ENCODE peak calls at places on chromosomes 11 and 22, in seven cellular contexts. One of them, this sample, is unnamed.

GRCh38 chr22:45336971-45337431 is 27.3 kb downstream of the FAM118A start:
- DNase-seq in HepG2: no peak
- DNase-seq in HCT116: no peak
- DNase-seq in K562: no peak
- DNase-seq in SK-N-SH: no peak
- DNase-seq in H1: no peak
- DNase-seq in Panc1: no peak
- DNase-seq in this sample: no peak

GRCh38 chr11:119856681-119857485 is 127.9 kb upstream of the NECTIN1 start:
- DNase-seq in HepG2: no peak
- DNase-seq in HCT116: no peak
- DNase-seq in K562: no peak
- DNase-seq in SK-N-SH: no peak
- DNase-seq in H1: no peak
- DNase-seq in Panc1: no peak
- DNase-seq in this sample: no peak

GRCh38 chr11:46291441-46292143 is 14.1 kb downstream of the CREB3L1 start:
- DNase-seq in HepG2: no peak
- DNase-seq in HCT116: no peak
- DNase-seq in K562: no peak
- DNase-seq in SK-N-SH: no peak
- DNase-seq in H1: no peak
- DNase-seq in Panc1: no peak
- DNase-seq in this sample: no peak

GRCh38 chr11:65572356-65573043 is at the start of gene FAM89B:
- DNase-seq in HepG2: no peak
- DNase-seq in HCT116: no peak
- DNase-seq in K562: peak; percentile 63
- DNase-seq in SK-N-SH: peak; percentile 89
- DNase-seq in H1: peak; percentile 86
- DNase-seq in Panc1: no peak
- DNase-seq in this sample: no peak

GRCh38 chr22:19121631-19122142 is 525 bp downstream of the DGCR2 start:
- DNase-seq in HepG2: no peak
- DNase-seq in HCT116: no peak
- DNase-seq in K562: peak; percentile 98
- DNase-seq in SK-N-SH: peak; percentile 77
- DNase-seq in H1: peak; percentile 63
- DNase-seq in Panc1: no peak
- DNase-seq in this sample: no peak

GRCh38 chr22:26174280-26174679 is 5.0 kb downstream of the SEZ6L start:
- DNase-seq in HepG2: peak; percentile 23
- DNase-seq in HCT116: no peak
- DNase-seq in K562: no peak
- DNase-seq in SK-N-SH: peak; percentile 42
- DNase-seq in H1: peak; percentile 55
- DNase-seq in Panc1: no peak
- DNase-seq in this sample: no peak

GRCh38 chr11:70668204-70669202 is 270.2 kb downstream of the CTTN start:
- DNase-seq in HepG2: no peak
- DNase-seq in HCT116: no peak
- DNase-seq in K562: no peak
- DNase-seq in SK-N-SH: no peak
- DNase-seq in H1: no peak
- DNase-seq in Panc1: peak; percentile 13
- DNase-seq in this sample: no peak

GRCh38 chr11:131609921-131610320 is 239.5 kb downstream of the NTM start:
- DNase-seq in HepG2: no peak
- DNase-seq in HCT116: no peak
- DNase-seq in K562: no peak
- DNase-seq in SK-N-SH: no peak
- DNase-seq in H1: no peak
- DNase-seq in Panc1: no peak
- DNase-seq in this sample: no peak

GRCh38 chr11:131584694-131585592 is 214.5 kb downstream of the NTM start:
- DNase-seq in HepG2: no peak
- DNase-seq in HCT116: no peak
- DNase-seq in K562: peak; percentile 38
- DNase-seq in SK-N-SH: peak; percentile 9
- DNase-seq in H1: peak; percentile 91
- DNase-seq in Panc1: no peak
- DNase-seq in this sample: no peak

GRCh38 chr22:44608606-44609226 is 93.3 kb upstream of the PRR5 start:
- DNase-seq in HepG2: no peak
- DNase-seq in HCT116: no peak
- DNase-seq in K562: no peak
- DNase-seq in SK-N-SH: peak; percentile 10
- DNase-seq in H1: no peak
- DNase-seq in Panc1: no peak
- DNase-seq in this sample: no peak

GRCh38 chr11:69000831-69001245 is 12.2 kb downstream of the MRGPRF start:
- DNase-seq in HepG2: peak; percentile 57
- DNase-seq in HCT116: peak; percentile 27
- DNase-seq in K562: no peak
- DNase-seq in SK-N-SH: peak; percentile 60
- DNase-seq in H1: no peak
- DNase-seq in Panc1: peak; percentile 18
- DNase-seq in this sample: no peak

GRCh38 chr11:68998390-68998911 is 14.6 kb downstream of the MRGPRF start:
- DNase-seq in HepG2: no peak
- DNase-seq in HCT116: no peak
- DNase-seq in K562: no peak
- DNase-seq in SK-N-SH: peak; percentile 89
- DNase-seq in H1: no peak
- DNase-seq in Panc1: no peak
- DNase-seq in this sample: no peak

GRCh38 chr11:68997995-68998348 is 15.1 kb downstream of the MRGPRF start:
- DNase-seq in HepG2: no peak
- DNase-seq in HCT116: no peak
- DNase-seq in K562: no peak
- DNase-seq in SK-N-SH: no peak
- DNase-seq in H1: no peak
- DNase-seq in Panc1: no peak
- DNase-seq in this sample: no peak

GRCh38 chr11:69000391-69000790 is 12.7 kb downstream of the MRGPRF start:
- DNase-seq in HepG2: no peak
- DNase-seq in HCT116: no peak
- DNase-seq in K562: no peak
- DNase-seq in SK-N-SH: no peak
- DNase-seq in H1: no peak
- DNase-seq in Panc1: no peak
- DNase-seq in this sample: no peak

DNA sequence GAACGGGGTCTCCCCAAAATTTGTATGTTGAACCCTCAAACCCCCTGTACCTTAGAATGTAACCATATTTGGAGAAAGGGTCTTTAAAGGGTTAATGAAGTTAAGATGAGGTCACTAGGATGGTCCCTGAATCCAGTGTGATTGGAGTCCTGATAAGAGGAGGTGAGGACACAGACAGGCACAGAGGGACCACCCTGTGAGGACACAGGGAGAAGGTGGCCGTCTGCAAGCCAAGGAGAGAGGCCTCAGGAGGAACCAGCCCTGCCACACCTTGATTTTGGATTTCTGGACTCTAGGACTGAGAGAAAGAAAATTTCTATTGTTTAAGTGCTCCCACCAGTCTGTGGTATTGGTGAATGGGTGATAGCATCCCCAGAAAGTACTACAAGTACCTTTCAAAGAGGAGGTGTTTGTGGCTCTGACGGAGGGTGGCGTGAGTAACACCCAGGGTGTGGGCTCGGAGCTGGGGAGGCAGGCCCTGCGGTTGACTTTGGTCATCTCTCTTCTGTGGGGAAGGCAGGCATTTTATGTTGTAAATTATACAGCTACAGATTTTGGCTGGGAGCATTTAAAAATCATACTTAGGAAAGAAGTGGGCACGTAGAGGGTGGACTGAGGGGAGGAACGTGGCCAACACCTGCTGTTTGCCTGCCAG is 13.8 kb downstream of the MRGPRF start:
- DNase-seq in HepG2: no peak
- DNase-seq in HCT116: no peak
- DNase-seq in K562: no peak
- DNase-seq in SK-N-SH: no peak
- DNase-seq in H1: no peak
- DNase-seq in Panc1: no peak
- DNase-seq in this sample: no peak
- TF ChIP-seq SIN3A in HepG2: no peak
- TF ChIP-seq SIN3A in HCT116: no peak
- TF ChIP-seq SIN3A in K562: no peak
- TF ChIP-seq SIN3A in SK-N-SH: no peak
- TF ChIP-seq SIN3A in H1: no peak
- TF ChIP-seq SIN3A in Panc1: no peak
- TF ChIP-seq SIN3A in this sample: no peak

DNA sequence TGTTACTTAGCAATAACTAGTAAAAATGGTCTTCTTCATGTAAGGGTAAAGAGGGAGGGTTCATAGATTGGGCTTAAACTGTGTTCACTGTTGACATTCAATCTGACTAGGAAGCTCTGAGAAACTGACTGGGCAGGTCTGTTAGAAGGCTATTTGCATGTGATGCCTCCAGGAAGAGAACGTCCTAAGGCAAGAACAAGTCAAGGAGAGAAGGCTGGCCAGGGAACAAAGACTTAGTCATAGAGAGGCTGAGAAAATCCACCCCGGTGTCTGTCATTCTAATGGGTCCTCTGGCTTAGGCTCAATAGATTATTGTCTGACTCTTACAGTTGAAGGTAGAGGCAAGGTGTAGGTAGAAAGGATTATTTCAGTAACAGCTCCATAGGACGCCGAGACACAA is 50.3 kb upstream of the CD44 start:
- DNase-seq in HepG2: no peak
- DNase-seq in HCT116: no peak
- DNase-seq in K562: no peak
- DNase-seq in SK-N-SH: no peak
- DNase-seq in H1: no peak
- DNase-seq in Panc1: no peak
- DNase-seq in this sample: no peak
- TF ChIP-seq SIN3A in HepG2: no peak
- TF ChIP-seq SIN3A in HCT116: no peak
- TF ChIP-seq SIN3A in K562: no peak
- TF ChIP-seq SIN3A in SK-N-SH: no peak
- TF ChIP-seq SIN3A in H1: no peak
- TF ChIP-seq SIN3A in Panc1: no peak
- TF ChIP-seq SIN3A in this sample: no peak

GRCh38 chr11:2663915-2664314 is 35.9 kb downstream of the KCNQ1OT1 start:
- DNase-seq in HepG2: no peak
- DNase-seq in HCT116: no peak
- DNase-seq in K562: no peak
- DNase-seq in SK-N-SH: no peak
- DNase-seq in H1: no peak
- DNase-seq in Panc1: no peak
- DNase-seq in this sample: no peak

GRCh38 chr11:2662430-2663299 is 37.1 kb downstream of the KCNQ1OT1 start:
- DNase-seq in HepG2: no peak
- DNase-seq in HCT116: no peak
- DNase-seq in K562: no peak
- DNase-seq in SK-N-SH: no peak
- DNase-seq in H1: no peak
- DNase-seq in Panc1: no peak
- DNase-seq in this sample: no peak

GRCh38 chr11:2664331-2664730 is 35.5 kb downstream of the KCNQ1OT1 start:
- DNase-seq in HepG2: no peak
- DNase-seq in HCT116: no peak
- DNase-seq in K562: no peak
- DNase-seq in SK-N-SH: no peak
- DNase-seq in H1: peak; percentile 33
- DNase-seq in Panc1: no peak
- DNase-seq in this sample: no peak

GRCh38 chr11:2662024-2662312 is 37.8 kb downstream of the KCNQ1OT1 start:
- DNase-seq in HepG2: no peak
- DNase-seq in HCT116: no peak
- DNase-seq in K562: no peak
- DNase-seq in SK-N-SH: no peak
- DNase-seq in H1: no peak
- DNase-seq in Panc1: no peak
- DNase-seq in this sample: no peak

GRCh38 chr11:2663506-2663905 is 36.3 kb downstream of the KCNQ1OT1 start:
- DNase-seq in HepG2: no peak
- DNase-seq in HCT116: no peak
- DNase-seq in K562: no peak
- DNase-seq in SK-N-SH: no peak
- DNase-seq in H1: no peak
- DNase-seq in Panc1: no peak
- DNase-seq in this sample: no peak
- TF ChIP-seq SIN3A in HepG2: no peak
- TF ChIP-seq SIN3A in HCT116: no peak
- TF ChIP-seq SIN3A in K562: no peak
- TF ChIP-seq SIN3A in SK-N-SH: no peak
- TF ChIP-seq SIN3A in H1: no peak
- TF ChIP-seq SIN3A in Panc1: no peak
- TF ChIP-seq SIN3A in this sample: no peak

DNA sequence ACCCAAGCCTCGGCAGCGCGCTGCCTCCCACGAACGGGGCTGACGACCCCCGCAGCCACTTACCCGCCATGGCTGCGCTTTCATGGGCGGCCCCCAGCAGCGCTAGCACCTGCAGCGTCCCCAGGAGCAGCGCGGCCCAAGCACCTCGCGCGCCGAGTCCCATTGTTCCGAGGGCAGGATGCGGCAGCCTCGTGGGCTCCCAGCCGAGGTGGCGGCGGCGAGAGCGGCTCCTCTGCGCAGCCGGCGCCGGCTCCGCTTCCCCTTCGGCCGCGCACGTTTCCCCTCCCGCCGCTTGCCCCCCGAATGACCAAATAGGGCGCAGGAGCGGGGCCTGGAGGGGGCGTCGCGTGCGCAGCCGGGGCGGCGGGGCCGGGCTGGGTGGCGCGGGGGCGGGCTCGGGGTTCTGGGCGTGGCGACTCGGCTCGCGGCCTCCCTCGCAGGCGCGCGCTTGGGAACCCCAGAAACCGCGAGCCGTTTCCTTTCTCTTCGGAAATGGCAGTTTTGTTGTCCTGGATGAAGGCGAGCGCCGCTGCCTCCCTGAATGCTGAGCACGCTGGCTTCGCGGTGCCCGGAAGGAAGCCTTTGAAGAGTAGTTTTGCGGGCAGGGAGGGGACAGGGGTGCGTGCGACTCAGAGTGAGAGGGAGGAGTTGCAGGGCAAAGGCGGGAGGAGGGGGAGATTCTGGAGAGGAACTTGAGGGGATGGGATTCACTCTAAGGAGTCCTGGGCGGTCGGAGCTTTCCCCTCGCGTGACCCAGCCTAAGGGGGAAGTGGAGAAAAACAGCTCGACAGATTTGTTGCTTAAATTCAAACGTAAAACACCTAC is at the start of gene TMEM123:
- DNase-seq in HepG2: peak; percentile 71
- DNase-seq in HCT116: peak; percentile 44
- DNase-seq in K562: peak; percentile 89
- DNase-seq in SK-N-SH: peak; percentile 93
- DNase-seq in H1: peak; percentile 87
- DNase-seq in Panc1: no peak
- DNase-seq in this sample: no peak
- TF ChIP-seq SIN3A in HepG2: no peak
- TF ChIP-seq SIN3A in HCT116: peak; percentile 55
- TF ChIP-seq SIN3A in K562: no peak
- TF ChIP-seq SIN3A in SK-N-SH: no peak
- TF ChIP-seq SIN3A in H1: peak; percentile 4
- TF ChIP-seq SIN3A in Panc1: peak; percentile 86
- TF ChIP-seq SIN3A in this sample: peak; percentile 53

GRCh38 chr22:39574779-39575551 is 4.4 kb downstream of the CACNA1I start:
- DNase-seq in HepG2: peak; percentile 28
- DNase-seq in HCT116: peak; percentile 80
- DNase-seq in K562: peak; percentile 68
- DNase-seq in SK-N-SH: no peak
- DNase-seq in H1: no peak
- DNase-seq in Panc1: peak; percentile 12
- DNase-seq in this sample: no peak
- TF ChIP-seq SIN3A in HepG2: no peak
- TF ChIP-seq SIN3A in HCT116: no peak
- TF ChIP-seq SIN3A in K562: no peak
- TF ChIP-seq SIN3A in SK-N-SH: no peak
- TF ChIP-seq SIN3A in H1: no peak
- TF ChIP-seq SIN3A in Panc1: no peak
- TF ChIP-seq SIN3A in this sample: no peak

This sample was measured in GM12878.